ENCODE peak calls at places on chromosome 13, in nine cellular contexts. H is right atrium auricular region, M is hepatocyte, O is left ventricle myocardium inferior, S is lower lobe of right lung, K is iPS DF 6.9, N is OCI-LY7, P is IMR-90, U is tibial artery. V is an unnamed sample. For H3K4me1, the result is how much of the 10 kb centered on the place peaks cover.

GRCh38 chr13:110341445-110342247 is 34.6 kb downstream of the COL4A2 start:
- DNase-seq in H (peak), M (no peak), O (no peak), S (no peak), K (no peak), N (peak), P (peak), U (peak), V (peak)

GRCh38 chr13:71877280-71877653 is 10.3 kb upstream of the DACH1 start:
- DNase-seq in H (no peak), M (peak), O (no peak), S (no peak), K (no peak), N (no peak), P (no peak), U (no peak), V (no peak)

GRCh38 chr13:62287764-62288163 is 872.1 kb upstream of the PCDH20 start:
- DNase-seq in H (no peak), M (no peak), O (no peak), S (no peak), K (no peak), N (no peak), P (no peak), U (no peak), V (no peak)

GRCh38 chr13:79909664-79910063 is 428.7 kb downstream of the NDFIP2 start:
- DNase-seq in H (no peak), M (no peak), O (no peak), S (no peak), K (no peak), N (no peak), P (no peak), U (no peak), V (no peak)

GRCh38 chr13:105441406-105441805 is 1094.1 kb downstream of the EFNB2 start:
- DNase-seq in H (no peak), M (no peak), O (no peak), S (no peak), K (no peak), N (no peak), P (no peak), U (no peak), V (no peak)

GRCh38 chr13:40667622-40667978 is 1.2 kb upstream of the FOXO1 start:
- DNase-seq in H (no peak), M (no peak), O (no peak), S (no peak), K (no peak), N (no peak), P (no peak), U (peak), V (no peak)

GRCh38 chr13:48828962-48829405 is 146.7 kb upstream of the FNDC3A start:
- DNase-seq in H (no peak), M (peak), O (no peak), S (no peak), K (no peak), N (peak), P (peak), U (no peak), V (no peak)

GRCh38 chr13:23966691-23967615 is 69.7 kb upstream of the C1QTNF9B start:
- DNase-seq in H (no peak), M (peak), O (no peak), S (no peak), K (no peak), N (no peak), P (peak), U (no peak), V (no peak)

GRCh38 chr13:111852701-111853100 is 214.2 kb upstream of the SOX1 start:
- DNase-seq in H (peak), M (no peak), O (no peak), S (no peak), K (no peak), N (no peak), P (no peak), U (no peak), V (no peak)

GRCh38 chr13:77026255-77026782 is 640 bp downstream of the FBXL3 start:
- DNase-seq in H (peak), M (peak), O (peak), S (peak), K (no peak), N (peak), P (peak), U (peak), V (peak)

GRCh38 chr13:72004975-72005374 is 138.0 kb upstream of the DACH1 start:
- DNase-seq in H (no peak), M (no peak), O (no peak), S (no peak), K (no peak), N (no peak), P (no peak), U (no peak), V (no peak)

GRCh38 chr13:111045170-111045569 is 69.9 kb upstream of the ARHGEF7 start:
- DNase-seq in H (peak), M (no peak), O (no peak), S (no peak), K (no peak), N (no peak), P (no peak), U (no peak), V (no peak)

GRCh38 chr13:44365008-44365407 is 8.6 kb upstream of the SERP2 start:
- DNase-seq in H (no peak), M (no peak), O (no peak), S (no peak), K (no peak), N (no peak), P (peak), U (no peak), V (no peak)

GRCh38 chr13:98033277-98034247 is 80.1 kb downstream of the IPO5 start:
- DNase-seq in H (no peak), M (peak), O (no peak), S (no peak), K (no peak), N (no peak), P (peak), U (no peak), V (peak)

GRCh38 chr13:19838726-19839342 is 24.6 kb downstream of the ZMYM5 start:
- DNase-seq in H (no peak), M (no peak), O (no peak), S (no peak), K (no peak), N (no peak), P (peak), U (no peak), V (no peak)

GRCh38 chr13:106109391-106109791 is 426.1 kb downstream of the EFNB2 start:
- DNase-seq in H (no peak), M (no peak), O (no peak), S (no peak), K (no peak), N (no peak), P (peak), U (no peak), V (no peak)

GRCh38 chr13:100528353-100528752 is 60.2 kb downstream of the GGACT start:
- DNase-seq in H (peak), M (no peak), O (no peak), S (no peak), K (no peak), N (no peak), P (no peak), U (no peak), V (no peak)

GRCh38 chr13:103762523-103762922 is 696.3 kb upstream of the SLC10A2 start:
- DNase-seq in H (no peak), M (no peak), O (no peak), S (no peak), K (no peak), N (no peak), P (no peak), U (no peak), V (no peak)

DNA sequence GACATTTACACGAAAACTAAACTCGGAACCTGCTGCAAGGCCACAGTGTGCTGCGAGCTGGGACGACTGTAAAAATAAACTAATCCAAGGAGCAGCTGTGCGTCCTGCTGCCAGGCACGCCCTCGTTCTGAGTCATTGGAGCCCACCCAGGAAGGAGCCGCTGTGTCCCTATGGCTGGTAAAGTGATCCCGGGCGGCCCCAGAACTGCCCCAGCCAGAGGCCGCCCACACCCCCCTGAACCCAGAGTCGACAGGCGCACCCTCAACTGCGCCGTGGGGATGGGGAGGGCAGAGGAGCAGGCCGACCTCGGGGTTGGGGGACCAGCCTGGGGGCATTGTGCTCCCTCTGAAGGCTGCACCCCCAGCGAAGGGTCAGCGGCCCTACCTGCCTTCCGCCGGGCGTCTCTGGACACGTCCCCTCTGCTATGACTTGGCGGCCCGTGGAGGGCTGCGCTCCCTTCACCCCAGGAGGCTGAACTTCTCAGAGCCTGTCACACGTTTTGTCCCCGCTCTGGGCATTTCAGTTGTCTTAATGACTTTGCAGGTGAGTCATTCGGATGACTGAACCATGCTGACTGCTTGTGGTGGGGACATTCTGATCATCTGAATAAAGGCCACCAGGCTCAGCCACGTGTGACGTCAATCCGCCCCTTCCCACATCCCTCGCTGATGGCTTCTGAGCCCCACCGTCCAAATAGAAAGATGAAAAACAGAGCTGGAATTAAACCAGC is 42.7 kb downstream of the ADPRHL1 start:
- DNase-seq in H (no peak), M (no peak), O (no peak), S (peak), K (no peak), N (no peak), P (peak), U (peak), V (peak)
- H3K4me1 ChIP-seq in H (half or more), M (under half), O (half or more), S (under half), K (under half), N (under half), P (under half), U (half or more), V (under half)

GRCh38 chr13:35470671-35471465 is 5.6 kb downstream of the MAB21L1 start:
- DNase-seq in H (peak), M (peak), O (peak), S (no peak), K (no peak), N (no peak), P (peak), U (no peak), V (no peak)
- H3K4me3 ChIP-seq in H (peak), M (peak), O (peak), S (peak), K (peak), N (no peak), P (no peak), U (peak), V (peak)

GRCh38 chr13:114101831-114102520 is 30.4 kb downstream of the RASA3 start:
- DNase-seq in H (no peak), M (no peak), O (no peak), S (peak), K (no peak), N (no peak), P (no peak), U (peak), V (no peak)

GRCh38 chr13:114099918-114100445 is 32.4 kb downstream of the RASA3 start:
- DNase-seq in H (peak), M (no peak), O (no peak), S (peak), K (no peak), N (peak), P (peak), U (no peak), V (no peak)

GRCh38 chr13:114102521-114103288 is 29.7 kb downstream of the RASA3 start:
- DNase-seq in H (peak), M (no peak), O (no peak), S (peak), K (no peak), N (no peak), P (no peak), U (peak), V (no peak)

GRCh38 chr13:114100446-114101320 is 31.7 kb downstream of the RASA3 start:
- DNase-seq in H (peak), M (no peak), O (no peak), S (peak), K (no peak), N (no peak), P (no peak), U (peak), V (no peak)

GRCh38 chr13:114101325-114101821 is 31.1 kb downstream of the RASA3 start:
- DNase-seq in H (no peak), M (no peak), O (no peak), S (peak), K (no peak), N (no peak), P (no peak), U (peak), V (no peak)
- H3K4me1 ChIP-seq in H (under half), M (under half), O (under half), S (under half), K (under half), N (under half), P (under half), U (under half), V (under half)

GRCh38 chr13:74061939-74062595 is 72.1 kb downstream of the KLF12 start:
- DNase-seq in H (no peak), M (no peak), O (no peak), S (no peak), K (no peak), N (peak), P (peak), U (no peak), V (peak)

GRCh38 chr13:74066937-74067336 is 67.3 kb downstream of the KLF12 start:
- DNase-seq in H (no peak), M (no peak), O (no peak), S (no peak), K (no peak), N (no peak), P (peak), U (no peak), V (no peak)

GRCh38 chr13:74062933-74063332 is 71.3 kb downstream of the KLF12 start:
- DNase-seq in H (peak), M (no peak), O (peak), S (no peak), K (no peak), N (peak), P (peak), U (peak), V (peak)

GRCh38 chr13:74064805-74065204 is 69.4 kb downstream of the KLF12 start:
- DNase-seq in H (no peak), M (no peak), O (no peak), S (no peak), K (no peak), N (no peak), P (peak), U (no peak), V (no peak)

GRCh38 chr13:74063533-74064100 is 70.6 kb downstream of the KLF12 start:
- DNase-seq in H (no peak), M (no peak), O (no peak), S (no peak), K (no peak), N (no peak), P (no peak), U (no peak), V (no peak)
- H3K4me3 ChIP-seq in H (no peak), M (no peak), O (peak), S (no peak), K (no peak), N (peak), P (no peak), U (peak), V (no peak)